ENCODE peak calls at places on chromosomes 7 and 10, in six cellular contexts. L is endodermal cell, T is NAMALWA, Y is hypothalamus, W is fibroblast of lung, O is anterior cingulate cortex. Z is an unnamed sample.

GRCh38 chr7:38525857-38526256 is 105.3 kb downstream of the AMPH start:
- DNase-seq in L (no peak), Y (no peak), T (no peak), O (no peak), W (no peak), Z (no peak)

GRCh38 chr10:48390933-48391845 is 84.7 kb downstream of the MAPK8 start:
- DNase-seq in W (peak), Y (no peak), L (no peak), O (no peak), T (no peak), Z (peak)

GRCh38 chr7:12987238-12987637 is 299.8 kb downstream of the ARL4A start:
- DNase-seq in T (no peak), Y (no peak), W (no peak), O (no peak), L (no peak), Z (no peak)

GRCh38 chr7:137992738-137993394 is 9.0 kb downstream of the CREB3L2 start:
- DNase-seq in L (no peak), T (no peak), Y (no peak), O (no peak), W (peak), Z (peak)

GRCh38 chr10:48247680-48248079 is 26.8 kb downstream of the FRMPD2 start:
- DNase-seq in Y (no peak), O (no peak), T (no peak), W (no peak), L (peak), Z (no peak)

GRCh38 chr10:130656582-130657133 is 520.5 kb downstream of the GLRX3 start:
- DNase-seq in W (no peak), O (no peak), Y (no peak), T (no peak), L (no peak), Z (no peak)

GRCh38 chr10:131898061-131898460 is 2.7 kb upstream of the PPP2R2D start:
- DNase-seq in Y (no peak), W (no peak), T (no peak), O (no peak), L (no peak), Z (peak)

GRCh38 chr10:61819208-61819607 is 82.3 kb upstream of the ARID5B start:
- DNase-seq in L (no peak), T (no peak), Y (no peak), W (no peak), O (no peak), Z (peak)

GRCh38 chr7:253491-254336 is 36.3 kb upstream of the FOXL3 start:
- DNase-seq in L (no peak), Y (no peak), W (no peak), T (no peak), O (no peak), Z (no peak)

GRCh38 chr7:155709453-155709852 is 65.0 kb downstream of the RBM33 start:
- DNase-seq in W (no peak), L (no peak), T (no peak), Y (no peak), O (no peak), Z (no peak)

GRCh38 chr10:11026761-11027160 is 9.1 kb downstream of the CELF2 start:
- DNase-seq in Y (no peak), O (no peak), L (no peak), W (no peak), T (no peak), Z (no peak)

GRCh38 chr7:36001546-36001945 is 151.5 kb upstream of the EEPD1 start:
- DNase-seq in O (no peak), Y (no peak), L (no peak), W (peak), T (no peak), Z (no peak)

GRCh38 chr10:23530079-23530478 is 91.2 kb downstream of the OTUD1 start:
- DNase-seq in O (no peak), T (peak), Y (no peak), L (no peak), W (peak), Z (peak)

GRCh38 chr7:4782333-4783291 is 7.2 kb downstream of the AP5Z1 start:
- DNase-seq in T (no peak), L (no peak), W (no peak), Y (no peak), O (no peak), Z (no peak)

GRCh38 chr10:31304261-31304970 is 14.6 kb upstream of the ZEB1 start:
- DNase-seq in T (no peak), L (no peak), W (peak), Y (no peak), O (no peak), Z (no peak)

GRCh38 chr7:117616694-117617093 is 136.9 kb downstream of the CFTR start:
- DNase-seq in O (no peak), L (no peak), T (no peak), W (no peak), Y (no peak), Z (no peak)

GRCh38 chr10:122078965-122079401 is 90.0 kb downstream of the TACC2 start:
- DNase-seq in T (no peak), Y (no peak), O (no peak), W (peak), L (no peak), Z (peak)

GRCh38 chr10:104501864-104502579 is 139.1 kb upstream of the SORCS3 start:
- DNase-seq in Y (no peak), T (no peak), W (no peak), L (peak), O (no peak), Z (no peak)

GRCh38 chr10:98570764-98571163 is 124.0 kb upstream of the HPS1 start:
- DNase-seq in O (no peak), W (no peak), Y (no peak), T (no peak), L (no peak), Z (no peak)

GRCh38 chr7:34507191-34507590 is 150.8 kb upstream of the NPSR1 start:
- DNase-seq in W (no peak), L (no peak), Y (no peak), O (no peak), T (no peak), Z (no peak)

Z was measured in OCI-M1.